ENCODE peak calls at places on chromosome 19, in six cellular contexts. N, J, P, X, A and C are unnamed samples.

GRCh38 chr19:5814123-5814839 is 9.4 kb downstream of the NRTN start:
- DNase-seq in N (no peak), J (no peak), P (no peak), X (no peak), A (no peak), C (no peak)

GRCh38 chr19:5131866-5132561 is 163.1 kb downstream of the KDM4B start:
- DNase-seq in N (no peak), J (no peak), P (no peak), X (peak; percentile 61), A (no peak), C (no peak)

GRCh38 chr19:29485293-29485692 is 40.5 kb upstream of the VSTM2B start:
- DNase-seq in N (no peak), J (no peak), P (no peak), X (no peak), A (no peak), C (no peak)

GRCh38 chr19:41720103-41720502 is 11.7 kb downstream of the CEACAM5 start:
- DNase-seq in N (no peak), J (no peak), P (no peak), X (no peak), A (no peak), C (no peak)

GRCh38 chr19:38030681-38031422 is 123.8 kb downstream of the SIPA1L3 start:
- DNase-seq in N (no peak), J (no peak), P (no peak), X (no peak), A (no peak), C (no peak)

GRCh38 chr19:41893899-41894298 is 10.9 kb downstream of the ARHGEF1 start:
- DNase-seq in N (no peak), J (no peak), P (no peak), X (peak; percentile 56), A (no peak), C (peak; percentile 47)

GRCh38 chr19:52343548-52343947 is 7.5 kb downstream of the ZNF610 start:
- DNase-seq in N (peak; percentile 43), J (peak; percentile 43), P (peak; percentile 19), X (peak; percentile 86), A (no peak), C (peak; percentile 31)

GRCh38 chr19:39307233-39307821 is 11.1 kb downstream of the IFNL1 start:
- DNase-seq in N (no peak), J (no peak), P (peak; percentile 25), X (peak; percentile 94), A (no peak), C (no peak)

GRCh38 chr19:45474941-45475516 is 7.2 kb downstream of the FOSB start:
- DNase-seq in N (no peak), J (no peak), P (no peak), X (no peak), A (no peak), C (no peak)

GRCh38 chr19:55299991-55300390 is 16.2 kb downstream of the BRSK1 start:
- DNase-seq in N (no peak), J (no peak), P (no peak), X (no peak), A (no peak), C (no peak)

GRCh38 chr19:3073159-3073563 is 10.9 kb upstream of the TLE5 start:
- DNase-seq in N (no peak), J (no peak), P (no peak), X (peak; percentile 63), A (no peak), C (peak; percentile 72)